ENCODE peak calls at places on chromosome 1, in nine cellular contexts. One of them, this sample, is unnamed.
A peak's percentile ranks its signal among the peaks of the same experiment; 100 is the strongest.

GRCh38 chr1:3620708-3621107 is 4.1 kb upstream of the TPRG1L start:
- DNase-seq in esophagus muscularis mucosa: no peak
- DNase-seq in glutamatergic neuron: no peak
- DNase-seq in WTC11: no peak
- DNase-seq in GM23338: no peak
- DNase-seq in brain microvascular endothelial cell: no peak
- DNase-seq in fibroblast of lung: no peak
- DNase-seq in progenitor cell of endocrine pancreas: no peak
- DNase-seq in cardiac fibroblast: no peak
- DNase-seq in this sample: no peak

GRCh38 chr1:41462680-41463004 is 21.8 kb downstream of the EDN2 start:
- DNase-seq in esophagus muscularis mucosa: no peak
- DNase-seq in glutamatergic neuron: no peak
- DNase-seq in WTC11: no peak
- DNase-seq in GM23338: no peak
- DNase-seq in brain microvascular endothelial cell: no peak
- DNase-seq in fibroblast of lung: no peak
- DNase-seq in progenitor cell of endocrine pancreas: no peak
- DNase-seq in cardiac fibroblast: no peak
- DNase-seq in this sample: no peak

GRCh38 chr1:83918688-83919285 is 80.1 kb downstream of the TTLL7 start:
- DNase-seq in esophagus muscularis mucosa: no peak
- DNase-seq in glutamatergic neuron: no peak
- DNase-seq in WTC11: no peak
- DNase-seq in GM23338: no peak
- DNase-seq in brain microvascular endothelial cell: no peak
- DNase-seq in fibroblast of lung: no peak
- DNase-seq in progenitor cell of endocrine pancreas: no peak
- DNase-seq in cardiac fibroblast: no peak
- DNase-seq in this sample: no peak

GRCh38 chr1:113871597-113872113 is at the start of gene PTPN22:
- DNase-seq in esophagus muscularis mucosa: no peak
- DNase-seq in glutamatergic neuron: no peak
- DNase-seq in WTC11: no peak
- DNase-seq in GM23338: no peak
- DNase-seq in brain microvascular endothelial cell: peak; percentile 78
- DNase-seq in fibroblast of lung: peak; percentile 50
- DNase-seq in progenitor cell of endocrine pancreas: no peak
- DNase-seq in cardiac fibroblast: peak; percentile 64
- DNase-seq in this sample: peak; percentile 91

GRCh38 chr1:169107673-169108160 is 1.2 kb downstream of the ATP1B1 start:
- DNase-seq in esophagus muscularis mucosa: no peak
- DNase-seq in glutamatergic neuron: no peak
- DNase-seq in WTC11: no peak
- DNase-seq in GM23338: no peak
- DNase-seq in brain microvascular endothelial cell: peak; percentile 60
- DNase-seq in fibroblast of lung: peak; percentile 43
- DNase-seq in progenitor cell of endocrine pancreas: no peak
- DNase-seq in cardiac fibroblast: peak; percentile 57
- DNase-seq in this sample: peak; percentile 50

GRCh38 chr1:1117469-1117831 is 1.6 kb upstream of the C1orf159 start:
- DNase-seq in esophagus muscularis mucosa: no peak
- DNase-seq in glutamatergic neuron: no peak
- DNase-seq in WTC11: no peak
- DNase-seq in GM23338: no peak
- DNase-seq in brain microvascular endothelial cell: no peak
- DNase-seq in fibroblast of lung: no peak
- DNase-seq in progenitor cell of endocrine pancreas: no peak
- DNase-seq in cardiac fibroblast: no peak
- DNase-seq in this sample: no peak

GRCh38 chr1:214638997-214639396 is 36.0 kb downstream of the CENPF start:
- DNase-seq in esophagus muscularis mucosa: no peak
- DNase-seq in glutamatergic neuron: no peak
- DNase-seq in WTC11: no peak
- DNase-seq in GM23338: no peak
- DNase-seq in brain microvascular endothelial cell: peak; percentile 58
- DNase-seq in fibroblast of lung: no peak
- DNase-seq in progenitor cell of endocrine pancreas: no peak
- DNase-seq in cardiac fibroblast: no peak
- DNase-seq in this sample: no peak

GRCh38 chr1:76269175-76269574 is 194.6 kb downstream of the ST6GALNAC3 start:
- DNase-seq in esophagus muscularis mucosa: no peak
- DNase-seq in glutamatergic neuron: no peak
- DNase-seq in WTC11: no peak
- DNase-seq in GM23338: no peak
- DNase-seq in brain microvascular endothelial cell: peak; percentile 60
- DNase-seq in fibroblast of lung: peak; percentile 91
- DNase-seq in progenitor cell of endocrine pancreas: no peak
- DNase-seq in cardiac fibroblast: peak; percentile 75
- DNase-seq in this sample: peak; percentile 23

GRCh38 chr1:48793863-48794262 is 17.2 kb upstream of the BEND5 start:
- DNase-seq in esophagus muscularis mucosa: no peak
- DNase-seq in glutamatergic neuron: no peak
- DNase-seq in WTC11: no peak
- DNase-seq in GM23338: peak; percentile 17
- DNase-seq in brain microvascular endothelial cell: no peak
- DNase-seq in fibroblast of lung: no peak
- DNase-seq in progenitor cell of endocrine pancreas: no peak
- DNase-seq in cardiac fibroblast: no peak
- DNase-seq in this sample: no peak

GRCh38 chr1:184160236-184160635 is 108.7 kb downstream of the TSEN15 start:
- DNase-seq in esophagus muscularis mucosa: peak; percentile 17
- DNase-seq in glutamatergic neuron: no peak
- DNase-seq in WTC11: no peak
- DNase-seq in GM23338: no peak
- DNase-seq in brain microvascular endothelial cell: peak; percentile 75
- DNase-seq in fibroblast of lung: peak; percentile 57
- DNase-seq in progenitor cell of endocrine pancreas: no peak
- DNase-seq in cardiac fibroblast: peak; percentile 31
- DNase-seq in this sample: peak; percentile 51

GRCh38 chr1:115089443-115090340 is at the start of gene TSPAN2:
- DNase-seq in esophagus muscularis mucosa: peak; percentile 95
- DNase-seq in glutamatergic neuron: peak; percentile 69
- DNase-seq in WTC11: peak; percentile 95
- DNase-seq in GM23338: peak; percentile 98
- DNase-seq in brain microvascular endothelial cell: peak; percentile 28
- DNase-seq in fibroblast of lung: peak; percentile 58
- DNase-seq in progenitor cell of endocrine pancreas: peak; percentile 65
- DNase-seq in cardiac fibroblast: no peak
- DNase-seq in this sample: peak; percentile 43
- TF ChIP-seq CTCF in esophagus muscularis mucosa: peak; percentile 62
- TF ChIP-seq CTCF in glutamatergic neuron: no peak
- TF ChIP-seq CTCF in WTC11: no peak
- TF ChIP-seq CTCF in GM23338: peak; percentile 42
- TF ChIP-seq CTCF in brain microvascular endothelial cell: peak; percentile 43
- TF ChIP-seq CTCF in fibroblast of lung: peak; percentile 42
- TF ChIP-seq CTCF in progenitor cell of endocrine pancreas: peak; percentile 39
- TF ChIP-seq CTCF in cardiac fibroblast: peak; percentile 25
- TF ChIP-seq CTCF in this sample: no peak

GRCh38 chr1:27795601-27796000 is 22.6 kb downstream of the STX12 start:
- DNase-seq in esophagus muscularis mucosa: no peak
- DNase-seq in glutamatergic neuron: no peak
- DNase-seq in WTC11: no peak
- DNase-seq in GM23338: no peak
- DNase-seq in brain microvascular endothelial cell: no peak
- DNase-seq in fibroblast of lung: no peak
- DNase-seq in progenitor cell of endocrine pancreas: no peak
- DNase-seq in cardiac fibroblast: no peak
- DNase-seq in this sample: no peak
- TF ChIP-seq CTCF in esophagus muscularis mucosa: no peak
- TF ChIP-seq CTCF in glutamatergic neuron: no peak
- TF ChIP-seq CTCF in WTC11: no peak
- TF ChIP-seq CTCF in GM23338: no peak
- TF ChIP-seq CTCF in brain microvascular endothelial cell: no peak
- TF ChIP-seq CTCF in fibroblast of lung: no peak
- TF ChIP-seq CTCF in progenitor cell of endocrine pancreas: no peak
- TF ChIP-seq CTCF in cardiac fibroblast: no peak
- TF ChIP-seq CTCF in this sample: no peak

DNA sequence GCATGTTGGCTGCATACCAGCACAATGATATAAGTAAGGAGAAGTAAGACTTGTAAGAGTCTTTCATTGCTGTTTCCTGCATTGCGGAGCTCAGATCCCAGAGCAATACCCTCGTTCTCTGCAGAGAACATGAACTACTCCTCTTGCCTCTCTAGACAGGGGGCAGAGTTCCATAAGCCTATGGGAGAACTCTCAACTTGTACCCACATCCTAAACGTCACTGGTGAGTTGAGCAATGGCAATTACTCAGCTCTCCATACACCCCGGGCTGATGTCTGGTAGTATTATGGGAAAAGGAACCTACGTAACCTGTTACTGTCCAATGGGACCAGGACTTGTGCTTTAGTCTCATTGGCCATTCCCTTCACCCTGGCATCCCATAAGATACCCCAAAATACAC is 27.3 kb upstream of the ZNF496 start:
- DNase-seq in esophagus muscularis mucosa: no peak
- DNase-seq in glutamatergic neuron: no peak
- DNase-seq in WTC11: no peak
- DNase-seq in GM23338: no peak
- DNase-seq in brain microvascular endothelial cell: peak; percentile 62
- DNase-seq in fibroblast of lung: no peak
- DNase-seq in progenitor cell of endocrine pancreas: no peak
- DNase-seq in cardiac fibroblast: peak; percentile 52
- DNase-seq in this sample: no peak
- TF ChIP-seq CTCF in esophagus muscularis mucosa: no peak
- TF ChIP-seq CTCF in glutamatergic neuron: no peak
- TF ChIP-seq CTCF in WTC11: no peak
- TF ChIP-seq CTCF in GM23338: no peak
- TF ChIP-seq CTCF in brain microvascular endothelial cell: no peak
- TF ChIP-seq CTCF in fibroblast of lung: no peak
- TF ChIP-seq CTCF in progenitor cell of endocrine pancreas: no peak
- TF ChIP-seq CTCF in cardiac fibroblast: peak; percentile 10
- TF ChIP-seq CTCF in this sample: no peak

GRCh38 chr1:180269848-180270766 is 40.0 kb downstream of the LHX4 start:
- DNase-seq in esophagus muscularis mucosa: no peak
- DNase-seq in glutamatergic neuron: no peak
- DNase-seq in WTC11: peak; percentile 71
- DNase-seq in GM23338: peak; percentile 85
- DNase-seq in brain microvascular endothelial cell: no peak
- DNase-seq in fibroblast of lung: no peak
- DNase-seq in progenitor cell of endocrine pancreas: no peak
- DNase-seq in cardiac fibroblast: no peak
- DNase-seq in this sample: no peak
- TF ChIP-seq CTCF in esophagus muscularis mucosa: no peak
- TF ChIP-seq CTCF in glutamatergic neuron: no peak
- TF ChIP-seq CTCF in WTC11: no peak
- TF ChIP-seq CTCF in GM23338: peak; percentile 66
- TF ChIP-seq CTCF in brain microvascular endothelial cell: peak; percentile 52
- TF ChIP-seq CTCF in fibroblast of lung: no peak
- TF ChIP-seq CTCF in progenitor cell of endocrine pancreas: peak; percentile 60
- TF ChIP-seq CTCF in cardiac fibroblast: peak; percentile 28
- TF ChIP-seq CTCF in this sample: no peak

GRCh38 chr1:226884116-226884515 is 13.7 kb downstream of the PSEN2 start:
- DNase-seq in esophagus muscularis mucosa: no peak
- DNase-seq in glutamatergic neuron: no peak
- DNase-seq in WTC11: no peak
- DNase-seq in GM23338: no peak
- DNase-seq in brain microvascular endothelial cell: no peak
- DNase-seq in fibroblast of lung: no peak
- DNase-seq in progenitor cell of endocrine pancreas: no peak
- DNase-seq in cardiac fibroblast: no peak
- DNase-seq in this sample: no peak

GRCh38 chr1:226884966-226885820 is 14.8 kb downstream of the PSEN2 start:
- DNase-seq in esophagus muscularis mucosa: no peak
- DNase-seq in glutamatergic neuron: no peak
- DNase-seq in WTC11: no peak
- DNase-seq in GM23338: no peak
- DNase-seq in brain microvascular endothelial cell: no peak
- DNase-seq in fibroblast of lung: no peak
- DNase-seq in progenitor cell of endocrine pancreas: no peak
- DNase-seq in cardiac fibroblast: no peak
- DNase-seq in this sample: no peak

GRCh38 chr1:226882187-226882586 is 11.8 kb downstream of the PSEN2 start:
- DNase-seq in esophagus muscularis mucosa: no peak
- DNase-seq in glutamatergic neuron: no peak
- DNase-seq in WTC11: no peak
- DNase-seq in GM23338: no peak
- DNase-seq in brain microvascular endothelial cell: no peak
- DNase-seq in fibroblast of lung: peak; percentile 16
- DNase-seq in progenitor cell of endocrine pancreas: no peak
- DNase-seq in cardiac fibroblast: no peak
- DNase-seq in this sample: peak; percentile 27

GRCh38 chr1:226882631-226883409 is 12.4 kb downstream of the PSEN2 start:
- DNase-seq in esophagus muscularis mucosa: no peak
- DNase-seq in glutamatergic neuron: no peak
- DNase-seq in WTC11: no peak
- DNase-seq in GM23338: no peak
- DNase-seq in brain microvascular endothelial cell: peak; percentile 15
- DNase-seq in fibroblast of lung: peak; percentile 45
- DNase-seq in progenitor cell of endocrine pancreas: no peak
- DNase-seq in cardiac fibroblast: peak; percentile 34
- DNase-seq in this sample: peak; percentile 53

GRCh38 chr1:226883630-226884029 is 13.2 kb downstream of the PSEN2 start:
- DNase-seq in esophagus muscularis mucosa: no peak
- DNase-seq in glutamatergic neuron: no peak
- DNase-seq in WTC11: no peak
- DNase-seq in GM23338: no peak
- DNase-seq in brain microvascular endothelial cell: no peak
- DNase-seq in fibroblast of lung: no peak
- DNase-seq in progenitor cell of endocrine pancreas: no peak
- DNase-seq in cardiac fibroblast: no peak
- DNase-seq in this sample: no peak
- TF ChIP-seq CTCF in esophagus muscularis mucosa: no peak
- TF ChIP-seq CTCF in glutamatergic neuron: no peak
- TF ChIP-seq CTCF in WTC11: no peak
- TF ChIP-seq CTCF in GM23338: no peak
- TF ChIP-seq CTCF in brain microvascular endothelial cell: no peak
- TF ChIP-seq CTCF in fibroblast of lung: no peak
- TF ChIP-seq CTCF in progenitor cell of endocrine pancreas: no peak
- TF ChIP-seq CTCF in cardiac fibroblast: no peak
- TF ChIP-seq CTCF in this sample: no peak

DNA sequence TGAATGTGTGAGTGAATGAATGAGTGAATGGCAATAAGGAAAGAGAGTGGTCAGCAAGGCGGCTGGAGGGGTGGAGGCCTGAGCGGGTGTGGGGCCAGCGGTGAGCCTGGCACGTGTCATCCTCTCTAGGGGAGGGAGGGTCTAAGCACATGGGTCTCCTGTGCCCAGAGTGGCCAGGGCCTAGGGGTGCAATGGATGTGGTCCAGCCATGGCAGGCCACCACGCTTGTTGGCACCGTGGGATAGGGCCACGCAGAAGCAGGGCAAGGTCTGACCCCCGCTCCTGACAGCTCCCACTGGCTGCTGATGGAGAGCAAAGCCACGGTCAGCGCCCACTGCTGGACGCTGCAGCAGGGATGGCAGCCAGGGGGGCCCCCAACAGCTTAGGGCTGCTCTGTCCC is 19.5 kb upstream of the SPSB1 start:
- DNase-seq in esophagus muscularis mucosa: no peak
- DNase-seq in glutamatergic neuron: no peak
- DNase-seq in WTC11: no peak
- DNase-seq in GM23338: no peak
- DNase-seq in brain microvascular endothelial cell: no peak
- DNase-seq in fibroblast of lung: no peak
- DNase-seq in progenitor cell of endocrine pancreas: no peak
- DNase-seq in cardiac fibroblast: no peak
- DNase-seq in this sample: no peak
- TF ChIP-seq CTCF in esophagus muscularis mucosa: no peak
- TF ChIP-seq CTCF in glutamatergic neuron: no peak
- TF ChIP-seq CTCF in WTC11: no peak
- TF ChIP-seq CTCF in GM23338: peak; percentile 39
- TF ChIP-seq CTCF in brain microvascular endothelial cell: peak; percentile 35
- TF ChIP-seq CTCF in fibroblast of lung: no peak
- TF ChIP-seq CTCF in progenitor cell of endocrine pancreas: no peak
- TF ChIP-seq CTCF in cardiac fibroblast: no peak
- TF ChIP-seq CTCF in this sample: no peak

This sample was measured in activated CD8-positive, alpha-beta T cell treated with anti-CD3 and anti-CD28 coated beads for 36 hours.